ENCODE peak calls at places on chromosome 3, in six cellular contexts. X is RKO; I is A172; Y is NCI-H460; Q is activated CD8-positive, alpha-beta memory T cell treated with anti-CD3 and anti-CD28 coated beads for 24 hours; D is stimulated activated naive CD4-positive, alpha-beta T cell. M is an unnamed sample.

GRCh38 chr3:31277582-31277981 is 255.1 kb upstream of the STT3B start:
- DNase-seq in X (no peak), I (no peak), Y (no peak), Q (no peak), D (no peak), M (peak)

GRCh38 chr3:122996038-122996580 is 31.5 kb downstream of the SEMA5B start:
- DNase-seq in X (no peak), I (no peak), Y (no peak), Q (no peak), D (no peak), M (no peak)

GRCh38 chr3:137103739-137104138 is 146.0 kb downstream of the IL20RB start:
- DNase-seq in X (no peak), I (no peak), Y (no peak), Q (no peak), D (no peak), M (no peak)

GRCh38 chr3:108780235-108780634 is 23.0 kb upstream of the RETNLB start:
- DNase-seq in X (no peak), I (no peak), Y (no peak), Q (peak), D (peak), M (no peak)

GRCh38 chr3:128448491-128448890 is 18.2 kb downstream of the DNAJB8 start:
- DNase-seq in X (no peak), I (peak), Y (no peak), Q (no peak), D (peak), M (no peak)

GRCh38 chr3:150317469-150317868 is 90.6 kb upstream of the TSC22D2 start:
- DNase-seq in X (no peak), I (no peak), Y (no peak), Q (no peak), D (no peak), M (no peak)

GRCh38 chr3:128173849-128174248 is 20.6 kb downstream of the EEFSEC start:
- DNase-seq in X (no peak), I (no peak), Y (no peak), Q (no peak), D (no peak), M (no peak)

GRCh38 chr3:188760408-188760807 is 411.4 kb upstream of the TPRG1 start:
- DNase-seq in X (no peak), I (peak), Y (no peak), Q (no peak), D (no peak), M (peak)

GRCh38 chr3:131730581-131730980 is 227.8 kb upstream of the MRPL3 start:
- DNase-seq in X (no peak), I (no peak), Y (no peak), Q (no peak), D (no peak), M (peak)

GRCh38 chr3:52246728-52247454 is 1.3 kb downstream of the PPM1M start:
- DNase-seq in X (no peak), I (no peak), Y (no peak), Q (peak), D (no peak), M (no peak)

GRCh38 chr3:134795776-134796312 is 784 bp downstream of the EPHB1 start:
- DNase-seq in X (no peak), I (no peak), Y (no peak), Q (no peak), D (no peak), M (peak)

M was measured in EH.